ENCODE peak calls at places on chromosomes 6 and 20, in eight cellular contexts. V is PC-9, I is tibial artery, J is AG04450, W is heart right ventricle, K is transverse colon, X is left lung, O is upper lobe of right lung. F is an unnamed sample.

GRCh38 chr6:147974376-147974775 is 368.3 kb upstream of the SASH1 start:
- DNase-seq in O (no peak), V (peak), X (no peak), I (no peak), J (no peak), K (no peak), W (no peak), F (no peak)

GRCh38 chr6:129590408-129591022 is 119.5 kb downstream of the ARHGAP18 start:
- DNase-seq in X (no peak), J (peak), V (peak), K (no peak), O (no peak), I (no peak), W (no peak), F (no peak)

GRCh38 chr6:119323926-119324325 is 25.6 kb downstream of the MAN1A1 start:
- DNase-seq in I (no peak), O (no peak), V (no peak), J (no peak), W (no peak), K (no peak), X (no peak), F (no peak)

GRCh38 chr20:49460916-49461315 is 21.6 kb downstream of the KCNB1 start:
- DNase-seq in W (no peak), J (no peak), I (no peak), K (no peak), V (peak), X (no peak), O (no peak), F (no peak)

GRCh38 chr6:66057034-66057433 is 350.0 kb upstream of the EYS start:
- DNase-seq in K (no peak), J (no peak), O (no peak), X (no peak), V (no peak), I (no peak), W (no peak), F (no peak)

GRCh38 chr6:167778497-167779122 is 48.1 kb upstream of the AFDN start:
- DNase-seq in J (no peak), K (peak), O (peak), V (peak), X (peak), W (no peak), I (no peak), F (no peak)

GRCh38 chr6:41767112-41767946 is 12.4 kb downstream of the FRS3 start:
- DNase-seq in V (peak), I (peak), X (no peak), K (peak), J (peak), W (peak), O (peak), F (no peak)

GRCh38 chr6:56686429-56686828 is 43.7 kb upstream of the DST start:
- DNase-seq in K (no peak), W (no peak), J (no peak), X (no peak), O (no peak), V (no peak), I (no peak), F (no peak)

GRCh38 chr6:43627008-43627825 is 1.8 kb downstream of the GTPBP2 start:
- DNase-seq in O (peak), K (peak), X (peak), V (peak), J (peak), W (peak), I (peak), F (no peak)

DNA sequence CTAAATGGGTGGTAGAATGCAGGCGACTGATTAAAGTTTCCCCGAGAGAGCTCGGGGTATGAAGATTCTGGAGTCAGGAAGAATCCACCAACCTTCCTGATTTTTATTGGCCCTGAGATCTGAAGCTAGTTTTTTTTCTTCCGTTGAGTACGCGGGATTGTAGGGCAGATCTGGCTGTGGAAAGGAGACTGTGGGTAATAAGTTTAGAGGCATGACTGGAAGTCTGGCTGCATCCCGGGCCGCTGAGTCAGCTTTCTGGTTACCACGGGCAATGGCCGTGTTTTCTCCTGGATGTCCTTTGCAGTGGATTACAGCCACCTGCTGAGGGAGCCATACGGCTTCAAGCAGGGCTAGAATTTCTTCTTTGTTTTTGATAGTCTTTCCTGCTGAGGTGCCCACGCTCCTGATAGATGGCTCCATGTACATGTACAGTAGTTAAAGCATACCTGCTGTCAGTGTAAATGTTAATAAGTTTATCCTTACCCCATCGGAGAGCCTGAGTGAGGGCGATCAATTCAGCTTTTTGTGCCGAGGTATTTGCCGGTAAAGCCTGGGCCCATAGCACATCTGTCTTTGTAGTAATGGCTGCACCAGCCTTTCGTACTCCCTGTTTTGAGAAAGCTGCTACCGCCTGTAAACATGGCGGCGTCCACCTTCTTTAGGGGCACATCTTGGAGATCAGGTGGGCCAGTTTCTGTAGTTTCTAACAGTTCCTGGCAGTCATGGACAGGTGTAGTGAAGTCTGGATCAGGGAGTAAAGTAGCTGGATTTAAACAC is 154.0 kb downstream of the TRIM27 start:
- DNase-seq in I (no peak), K (no peak), X (no peak), V (no peak), J (no peak), O (no peak), W (no peak), F (no peak)
- TF ChIP-seq CTCF in I (no peak), K (no peak), X (no peak), V (peak), J (peak), O (no peak), W (no peak), F (no peak)

GRCh38 chr6:4565301-4566250 is 210.6 kb upstream of the CDYL start:
- DNase-seq in O (no peak), V (no peak), J (no peak), X (no peak), K (no peak), W (no peak), I (no peak), F (no peak)
- H3K4me3 ChIP-seq in O (no peak), V (no peak), J (no peak), X (no peak), K (no peak), W (no peak), I (no peak), F (no peak)

GRCh38 chr6:27872634-27873028 is 39.6 kb downstream of the OR2B2 start:
- DNase-seq in O (no peak), J (no peak), K (no peak), X (no peak), I (no peak), W (no peak), V (no peak), F (no peak)

GRCh38 chr6:27873101-27874030 is 38.8 kb downstream of the OR2B2 start:
- DNase-seq in J (no peak), O (peak), I (peak), X (peak), K (peak), W (peak), V (peak), F (peak)

GRCh38 chr6:27867941-27868705 is 44.1 kb downstream of the OR2B2 start:
- DNase-seq in J (no peak), I (no peak), K (no peak), W (no peak), X (no peak), V (no peak), O (no peak), F (no peak)

GRCh38 chr6:27870486-27870885 is 41.7 kb downstream of the OR2B2 start:
- DNase-seq in W (no peak), J (no peak), V (no peak), X (no peak), K (no peak), O (no peak), I (no peak), F (no peak)

GRCh38 chr6:27871919-27872633 is 40.1 kb downstream of the OR2B2 start:
- DNase-seq in K (peak), J (peak), V (peak), O (peak), I (peak), X (peak), W (peak), F (peak)
- TF ChIP-seq CTCF in K (no peak), J (peak), V (peak), O (peak), I (no peak), X (no peak), W (no peak), F (peak)

GRCh38 chr6:31945154-31945506 is 765 bp upstream of the CFB start:
- DNase-seq in V (no peak), W (no peak), K (no peak), O (no peak), I (no peak), X (no peak), J (no peak), F (no peak)
- H3K4me3 ChIP-seq in V (peak), W (peak), K (no peak), O (peak), I (peak), X (no peak), J (no peak), F (no peak)